ENCODE peak calls at places on chromosomes 11 and 22, in six cellular contexts. G, S, H, B, Y and D are unnamed samples.

GRCh38 chr22:22123118-22123959 is 121.2 kb upstream of the VPREB1 start:
- DNase-seq in G (no peak), S (no peak), H (no peak), B (no peak), Y (no peak), D (no peak)

GRCh38 chr22:38454361-38455062 is 487 bp downstream of the KCNJ4 start:
- DNase-seq in G (peak; percentile 51), S (no peak), H (no peak), B (no peak), Y (no peak), D (no peak)

GRCh38 chr11:1281326-1281973 is 28.0 kb downstream of the TOLLIP start:
- DNase-seq in G (no peak), S (no peak), H (no peak), B (no peak), Y (no peak), D (peak; percentile 28)

GRCh38 chr22:49632199-49633009 is 195.3 kb downstream of the BRD1 start:
- DNase-seq in G (peak; percentile 83), S (peak; percentile 83), H (peak; percentile 24), B (no peak), Y (no peak), D (peak; percentile 18)

GRCh38 chr22:38927033-38927789 is 30.2 kb upstream of the APOBEC3A start:
- DNase-seq in G (peak; percentile 84), S (peak; percentile 85), H (peak; percentile 46), B (no peak), Y (no peak), D (peak; percentile 39)

GRCh38 chr11:121029153-121029552 is 5.3 kb downstream of the TBCEL start:
- DNase-seq in G (no peak), S (no peak), H (no peak), B (no peak), Y (no peak), D (no peak)

GRCh38 chr11:2520736-2521035 is 75.9 kb downstream of the KCNQ1 start:
- DNase-seq in G (no peak), S (peak; percentile 1), H (no peak), B (no peak), Y (no peak), D (no peak)

GRCh38 chr11:11115475-11115874 is 237.6 kb downstream of the CSNK2A3 start:
- DNase-seq in G (no peak), S (no peak), H (no peak), B (no peak), Y (no peak), D (no peak)

GRCh38 chr11:31262761-31263160 is 106.8 kb downstream of the DCDC1 start:
- DNase-seq in G (no peak), S (no peak), H (no peak), B (no peak), Y (no peak), D (no peak)

GRCh38 chr11:44858796-44859527 is 91.7 kb downstream of the TP53I11 start:
- DNase-seq in G (no peak), S (no peak), H (no peak), B (no peak), Y (no peak), D (no peak)

GRCh38 chr22:19823191-19823590 is 31.5 kb downstream of the GNB1L start:
- DNase-seq in G (no peak), S (peak; percentile 1), H (no peak), B (no peak), Y (no peak), D (no peak)

GRCh38 chr11:92122561-92122960 is 102.1 kb upstream of the FAT3 start:
- DNase-seq in G (no peak), S (no peak), H (no peak), B (no peak), Y (no peak), D (peak; percentile 50)

GRCh38 chr11:116792869-116793475 is 1.3 kb upstream of the APOA5 start:
- DNase-seq in G (no peak), S (no peak), H (peak; percentile 79), B (no peak), Y (no peak), D (peak; percentile 76)

GRCh38 chr11:102794382-102794781 is 3.6 kb downstream of the MMP1 start:
- DNase-seq in G (peak; percentile 19), S (peak; percentile 51), H (peak; percentile 62), B (no peak), Y (no peak), D (no peak)

GRCh38 chr22:44192098-44192810 is 11.5 kb downstream of the PARVG start:
- DNase-seq in G (no peak), S (no peak), H (peak; percentile 21), B (peak; percentile 46), Y (no peak), D (no peak)

GRCh38 chr11:61743486-61744095 is 8.8 kb upstream of the MYRF start:
- DNase-seq in G (no peak), S (no peak), H (no peak), B (no peak), Y (no peak), D (no peak)

GRCh38 chr22:24996420-24996952 is 44.0 kb downstream of the KIAA1671 start:
- DNase-seq in G (peak; percentile 93), S (no peak), H (peak; percentile 94), B (no peak), Y (no peak), D (peak; percentile 64)

GRCh38 chr11:81658722-81659121 is 1074.9 kb downstream of the FAM181B start:
- DNase-seq in G (no peak), S (no peak), H (peak; percentile 6), B (peak; percentile 18), Y (no peak), D (no peak)

GRCh38 chr11:91869751-91870150 is 354.9 kb upstream of the FAT3 start:
- DNase-seq in G (no peak), S (no peak), H (no peak), B (no peak), Y (no peak), D (no peak)

GRCh38 chr11:8587915-8588314 is 6.1 kb downstream of the STK33 start:
- DNase-seq in G (no peak), S (no peak), H (no peak), B (no peak), Y (no peak), D (no peak)

GRCh38 chr11:1854949-1855885 is 2.3 kb downstream of the LSP1 start:
- DNase-seq in G (no peak), S (no peak), H (no peak), B (no peak), Y (no peak), D (no peak)

GRCh38 chr11:111976614-111977140 is 39.5 kb downstream of the DIXDC1 start:
- DNase-seq in G (peak; percentile 49), S (no peak), H (no peak), B (no peak), Y (no peak), D (peak; percentile 12)

GRCh38 chr11:26072612-26073011 is 259.3 kb upstream of the ANO3 start:
- DNase-seq in G (no peak), S (no peak), H (no peak), B (no peak), Y (no peak), D (no peak)

GRCh38 chr22:46936378-46936916 is 174.0 kb downstream of the TBC1D22A start:
- DNase-seq in G (no peak), S (no peak), H (peak; percentile 14), B (no peak), Y (no peak), D (peak; percentile 46)

GRCh38 chr11:96393753-96394348 is 4.0 kb downstream of the JRKL start:
- DNase-seq in G (peak; percentile 40), S (no peak), H (peak; percentile 53), B (peak; percentile 14), Y (no peak), D (peak; percentile 29)

GRCh38 chr11:29272019-29272654 is 744.7 kb downstream of the KCNA4 start:
- DNase-seq in G (no peak), S (no peak), H (peak; percentile 48), B (no peak), Y (no peak), D (peak; percentile 44)

GRCh38 chr11:107591446-107592236 is 694 bp downstream of the ELMOD1 start:
- DNase-seq in G (peak; percentile 50), S (peak; percentile 24), H (no peak), B (peak; percentile 8), Y (no peak), D (peak; percentile 21)

GRCh38 chr11:68584991-68585524 is 99.3 kb upstream of the GAL start:
- DNase-seq in G (no peak), S (no peak), H (no peak), B (no peak), Y (no peak), D (peak; percentile 36)

GRCh38 chr11:57477507-57478189 is 17.3 kb downstream of the RTN4RL2 start:
- DNase-seq in G (no peak), S (no peak), H (no peak), B (no peak), Y (no peak), D (no peak)

GRCh38 chr11:12838463-12839120 is 164.4 kb downstream of the TEAD1 start:
- DNase-seq in G (no peak), S (no peak), H (no peak), B (no peak), Y (no peak), D (no peak)

GRCh38 chr22:44567846-44568493 is 69.9 kb upstream of the RTL6 start:
- DNase-seq in G (peak; percentile 51), S (peak; percentile 19), H (peak; percentile 41), B (peak; percentile 61), Y (no peak), D (no peak)

GRCh38 chr11:118953265-118953664 is 2.8 kb upstream of the UPK2 start:
- DNase-seq in G (no peak), S (peak; percentile 34), H (peak; percentile 37), B (peak; percentile 20), Y (no peak), D (peak; percentile 25)

GRCh38 chr11:84866922-84867321 is 760.2 kb downstream of the DLG2 start:
- DNase-seq in G (no peak), S (no peak), H (no peak), B (no peak), Y (no peak), D (no peak)